ENCODE peak calls at places on chromosome 2, in nine cellular contexts. One of them, this sample, is unnamed.

GRCh38 chr2:225002039-225002655 is 40.1 kb downstream of the DOCK10 start:
- DNase-seq in mucosa of descending colon: no peak
- DNase-seq in progenitor cell of endocrine pancreas: no peak
- DNase-seq in GM10248: peak; percentile 57
- DNase-seq in lower lobe of right lung: no peak
- DNase-seq in kidney: no peak
- DNase-seq in epithelial cell of esophagus: peak; percentile 79
- DNase-seq in GM13977: peak; percentile 33
- DNase-seq in fibroblast of mammary gland: peak; percentile 85
- DNase-seq in this sample: peak; percentile 52

GRCh38 chr2:114814355-114814754 is 371.9 kb downstream of the DPP10 start:
- DNase-seq in fibroblast of mammary gland: no peak
- DNase-seq in epithelial cell of esophagus: no peak
- DNase-seq in GM10248: no peak
- DNase-seq in GM13977: no peak
- DNase-seq in kidney: no peak
- DNase-seq in lower lobe of right lung: no peak
- DNase-seq in progenitor cell of endocrine pancreas: no peak
- DNase-seq in mucosa of descending colon: no peak
- DNase-seq in this sample: no peak

GRCh38 chr2:168705534-168706470 is 96.6 kb upstream of the NOSTRIN start:
- DNase-seq in lower lobe of right lung: no peak
- DNase-seq in fibroblast of mammary gland: peak; percentile 54
- DNase-seq in kidney: no peak
- DNase-seq in epithelial cell of esophagus: peak; percentile 20
- DNase-seq in progenitor cell of endocrine pancreas: no peak
- DNase-seq in mucosa of descending colon: no peak
- DNase-seq in GM10248: no peak
- DNase-seq in GM13977: no peak
- DNase-seq in this sample: no peak

GRCh38 chr2:41881249-41881648 is 166.6 kb upstream of the PKDCC start:
- DNase-seq in GM10248: no peak
- DNase-seq in kidney: no peak
- DNase-seq in lower lobe of right lung: no peak
- DNase-seq in mucosa of descending colon: no peak
- DNase-seq in GM13977: no peak
- DNase-seq in epithelial cell of esophagus: no peak
- DNase-seq in progenitor cell of endocrine pancreas: no peak
- DNase-seq in fibroblast of mammary gland: peak; percentile 67
- DNase-seq in this sample: no peak

GRCh38 chr2:98518106-98518505 is 73.4 kb downstream of the INPP4A start:
- DNase-seq in lower lobe of right lung: no peak
- DNase-seq in mucosa of descending colon: no peak
- DNase-seq in epithelial cell of esophagus: peak; percentile 24
- DNase-seq in fibroblast of mammary gland: peak; percentile 33
- DNase-seq in kidney: no peak
- DNase-seq in GM13977: peak; percentile 61
- DNase-seq in progenitor cell of endocrine pancreas: no peak
- DNase-seq in GM10248: peak; percentile 59
- DNase-seq in this sample: peak; percentile 26

GRCh38 chr2:236164983-236165301 is 3.2 kb downstream of the GBX2 start:
- DNase-seq in GM13977: no peak
- DNase-seq in GM10248: no peak
- DNase-seq in lower lobe of right lung: no peak
- DNase-seq in progenitor cell of endocrine pancreas: no peak
- DNase-seq in kidney: no peak
- DNase-seq in epithelial cell of esophagus: no peak
- DNase-seq in mucosa of descending colon: no peak
- DNase-seq in fibroblast of mammary gland: no peak
- DNase-seq in this sample: no peak

GRCh38 chr2:16330571-16331351 is 334.9 kb downstream of the CYRIA start:
- DNase-seq in progenitor cell of endocrine pancreas: peak; percentile 22
- DNase-seq in GM10248: no peak
- DNase-seq in kidney: no peak
- DNase-seq in GM13977: no peak
- DNase-seq in epithelial cell of esophagus: no peak
- DNase-seq in mucosa of descending colon: no peak
- DNase-seq in lower lobe of right lung: no peak
- DNase-seq in fibroblast of mammary gland: no peak
- DNase-seq in this sample: no peak

GRCh38 chr2:237475704-237476107 is 11.3 kb upstream of the MLPH start:
- DNase-seq in mucosa of descending colon: no peak
- DNase-seq in kidney: no peak
- DNase-seq in lower lobe of right lung: peak; percentile 79
- DNase-seq in GM13977: no peak
- DNase-seq in fibroblast of mammary gland: peak; percentile 79
- DNase-seq in progenitor cell of endocrine pancreas: no peak
- DNase-seq in GM10248: no peak
- DNase-seq in epithelial cell of esophagus: peak; percentile 70
- DNase-seq in this sample: no peak

GRCh38 chr2:240593703-240594451 is 7.3 kb downstream of the CAPN10 start:
- DNase-seq in progenitor cell of endocrine pancreas: no peak
- DNase-seq in GM10248: no peak
- DNase-seq in epithelial cell of esophagus: no peak
- DNase-seq in fibroblast of mammary gland: no peak
- DNase-seq in GM13977: no peak
- DNase-seq in lower lobe of right lung: peak; percentile 35
- DNase-seq in kidney: peak; percentile 70
- DNase-seq in mucosa of descending colon: peak; percentile 45
- DNase-seq in this sample: no peak

GRCh38 chr2:70340921-70341765 is 39.3 kb upstream of the FAM136A start:
- DNase-seq in lower lobe of right lung: no peak
- DNase-seq in kidney: no peak
- DNase-seq in mucosa of descending colon: no peak
- DNase-seq in GM10248: peak; percentile 60
- DNase-seq in fibroblast of mammary gland: peak; percentile 43
- DNase-seq in epithelial cell of esophagus: peak; percentile 78
- DNase-seq in GM13977: peak; percentile 64
- DNase-seq in progenitor cell of endocrine pancreas: peak; percentile 32
- DNase-seq in this sample: peak; percentile 51

GRCh38 chr2:16148632-16149348 is 208.4 kb downstream of the MYCN start:
- DNase-seq in GM13977: no peak
- DNase-seq in GM10248: no peak
- DNase-seq in kidney: no peak
- DNase-seq in progenitor cell of endocrine pancreas: no peak
- DNase-seq in mucosa of descending colon: no peak
- DNase-seq in fibroblast of mammary gland: no peak
- DNase-seq in epithelial cell of esophagus: no peak
- DNase-seq in lower lobe of right lung: no peak
- DNase-seq in this sample: no peak

GRCh38 chr2:158845869-158846268 is 50.8 kb downstream of the DAPL1 start:
- DNase-seq in mucosa of descending colon: no peak
- DNase-seq in fibroblast of mammary gland: peak; percentile 58
- DNase-seq in kidney: no peak
- DNase-seq in GM13977: no peak
- DNase-seq in lower lobe of right lung: no peak
- DNase-seq in GM10248: no peak
- DNase-seq in progenitor cell of endocrine pancreas: no peak
- DNase-seq in epithelial cell of esophagus: peak; percentile 52
- DNase-seq in this sample: no peak

GRCh38 chr2:133959066-133959465 is 294.8 kb upstream of the MGAT5 start:
- DNase-seq in kidney: no peak
- DNase-seq in mucosa of descending colon: no peak
- DNase-seq in fibroblast of mammary gland: no peak
- DNase-seq in GM10248: no peak
- DNase-seq in progenitor cell of endocrine pancreas: no peak
- DNase-seq in lower lobe of right lung: no peak
- DNase-seq in GM13977: no peak
- DNase-seq in epithelial cell of esophagus: no peak
- DNase-seq in this sample: no peak
- TF ChIP-seq CTCF in kidney: no peak
- TF ChIP-seq CTCF in mucosa of descending colon: no peak
- TF ChIP-seq CTCF in fibroblast of mammary gland: no peak
- TF ChIP-seq CTCF in GM10248: no peak
- TF ChIP-seq CTCF in progenitor cell of endocrine pancreas: no peak
- TF ChIP-seq CTCF in lower lobe of right lung: no peak
- TF ChIP-seq CTCF in GM13977: no peak
- TF ChIP-seq CTCF in epithelial cell of esophagus: no peak
- TF ChIP-seq CTCF in this sample: no peak

GRCh38 chr2:239526666-239527415 is 126.0 kb upstream of the HDAC4 start:
- DNase-seq in lower lobe of right lung: peak; percentile 35
- DNase-seq in GM13977: no peak
- DNase-seq in epithelial cell of esophagus: no peak
- DNase-seq in progenitor cell of endocrine pancreas: no peak
- DNase-seq in fibroblast of mammary gland: no peak
- DNase-seq in kidney: peak; percentile 63
- DNase-seq in GM10248: no peak
- DNase-seq in mucosa of descending colon: no peak
- DNase-seq in this sample: no peak

GRCh38 chr2:239529313-239530015 is 128.6 kb upstream of the HDAC4 start:
- DNase-seq in mucosa of descending colon: no peak
- DNase-seq in progenitor cell of endocrine pancreas: no peak
- DNase-seq in GM10248: no peak
- DNase-seq in epithelial cell of esophagus: no peak
- DNase-seq in lower lobe of right lung: peak; percentile 30
- DNase-seq in GM13977: no peak
- DNase-seq in fibroblast of mammary gland: no peak
- DNase-seq in kidney: peak; percentile 45
- DNase-seq in this sample: no peak

GRCh38 chr2:239526038-239526437 is 125.2 kb upstream of the HDAC4 start:
- DNase-seq in GM13977: no peak
- DNase-seq in kidney: peak; percentile 35
- DNase-seq in lower lobe of right lung: peak; percentile 31
- DNase-seq in mucosa of descending colon: no peak
- DNase-seq in GM10248: no peak
- DNase-seq in fibroblast of mammary gland: no peak
- DNase-seq in progenitor cell of endocrine pancreas: no peak
- DNase-seq in epithelial cell of esophagus: no peak
- DNase-seq in this sample: no peak

GRCh38 chr2:239528883-239529282 is 128.1 kb upstream of the HDAC4 start:
- DNase-seq in mucosa of descending colon: no peak
- DNase-seq in lower lobe of right lung: peak; percentile 15
- DNase-seq in kidney: peak; percentile 64
- DNase-seq in GM13977: no peak
- DNase-seq in epithelial cell of esophagus: no peak
- DNase-seq in fibroblast of mammary gland: no peak
- DNase-seq in GM10248: no peak
- DNase-seq in progenitor cell of endocrine pancreas: no peak
- DNase-seq in this sample: no peak

DNA sequence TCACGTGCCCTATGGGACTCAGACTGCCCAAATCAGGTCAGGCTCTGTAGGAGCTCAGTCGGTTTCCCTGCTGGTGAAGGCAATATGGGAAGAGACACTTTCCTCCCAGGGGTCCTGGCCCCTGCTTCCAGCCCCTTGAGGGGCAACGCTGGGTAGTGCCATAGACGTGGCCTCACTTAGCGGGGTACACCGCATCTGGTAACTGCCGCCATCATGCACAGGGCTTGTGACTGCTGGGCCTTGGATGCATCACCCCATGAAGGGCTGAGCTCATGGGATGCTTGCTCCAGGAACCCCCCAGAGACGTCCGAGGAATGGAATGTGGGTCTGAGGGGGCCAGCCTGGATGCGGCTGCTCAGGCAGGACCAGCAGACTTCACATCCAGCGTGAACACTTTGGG is 127.3 kb upstream of the HDAC4 start:
- DNase-seq in kidney: peak; percentile 32
- DNase-seq in fibroblast of mammary gland: no peak
- DNase-seq in mucosa of descending colon: no peak
- DNase-seq in epithelial cell of esophagus: no peak
- DNase-seq in GM10248: no peak
- DNase-seq in GM13977: no peak
- DNase-seq in lower lobe of right lung: peak; percentile 24
- DNase-seq in progenitor cell of endocrine pancreas: no peak
- DNase-seq in this sample: no peak
- TF ChIP-seq CTCF in kidney: no peak
- TF ChIP-seq CTCF in fibroblast of mammary gland: no peak
- TF ChIP-seq CTCF in mucosa of descending colon: no peak
- TF ChIP-seq CTCF in epithelial cell of esophagus: no peak
- TF ChIP-seq CTCF in GM10248: no peak
- TF ChIP-seq CTCF in GM13977: no peak
- TF ChIP-seq CTCF in lower lobe of right lung: no peak
- TF ChIP-seq CTCF in progenitor cell of endocrine pancreas: no peak
- TF ChIP-seq CTCF in this sample: no peak

GRCh38 chr2:170770008-170770303 is 222 bp upstream of the ERICH2 start:
- DNase-seq in GM10248: no peak
- DNase-seq in progenitor cell of endocrine pancreas: no peak
- DNase-seq in GM13977: no peak
- DNase-seq in kidney: no peak
- DNase-seq in lower lobe of right lung: no peak
- DNase-seq in fibroblast of mammary gland: no peak
- DNase-seq in mucosa of descending colon: no peak
- DNase-seq in epithelial cell of esophagus: no peak
- DNase-seq in this sample: no peak

GRCh38 chr2:170774074-170774473 is 3.9 kb downstream of the ERICH2 start:
- DNase-seq in epithelial cell of esophagus: no peak
- DNase-seq in progenitor cell of endocrine pancreas: no peak
- DNase-seq in fibroblast of mammary gland: no peak
- DNase-seq in GM13977: no peak
- DNase-seq in mucosa of descending colon: no peak
- DNase-seq in GM10248: no peak
- DNase-seq in lower lobe of right lung: no peak
- DNase-seq in kidney: no peak
- DNase-seq in this sample: no peak

GRCh38 chr2:170772295-170772694 is 2.1 kb downstream of the ERICH2 start:
- DNase-seq in GM13977: no peak
- DNase-seq in lower lobe of right lung: no peak
- DNase-seq in kidney: no peak
- DNase-seq in epithelial cell of esophagus: no peak
- DNase-seq in GM10248: no peak
- DNase-seq in fibroblast of mammary gland: no peak
- DNase-seq in mucosa of descending colon: no peak
- DNase-seq in progenitor cell of endocrine pancreas: no peak
- DNase-seq in this sample: no peak

GRCh38 chr2:170770304-170771048 is at the start of gene ERICH2:
- DNase-seq in mucosa of descending colon: peak; percentile 89
- DNase-seq in progenitor cell of endocrine pancreas: peak; percentile 65
- DNase-seq in epithelial cell of esophagus: peak; percentile 86
- DNase-seq in GM10248: peak; percentile 92
- DNase-seq in GM13977: peak; percentile 93
- DNase-seq in lower lobe of right lung: peak; percentile 87
- DNase-seq in kidney: peak; percentile 92
- DNase-seq in fibroblast of mammary gland: peak; percentile 50
- DNase-seq in this sample: peak; percentile 79

GRCh38 chr2:170771049-170771937 is 1.1 kb downstream of the ERICH2 start:
- DNase-seq in lower lobe of right lung: no peak
- DNase-seq in epithelial cell of esophagus: peak; percentile 18
- DNase-seq in kidney: no peak
- DNase-seq in mucosa of descending colon: no peak
- DNase-seq in fibroblast of mammary gland: peak; percentile 12
- DNase-seq in GM13977: peak; percentile 15
- DNase-seq in GM10248: no peak
- DNase-seq in progenitor cell of endocrine pancreas: no peak
- DNase-seq in this sample: peak; percentile 53
- TF ChIP-seq CTCF in lower lobe of right lung: no peak
- TF ChIP-seq CTCF in epithelial cell of esophagus: no peak
- TF ChIP-seq CTCF in kidney: no peak
- TF ChIP-seq CTCF in mucosa of descending colon: no peak
- TF ChIP-seq CTCF in fibroblast of mammary gland: no peak
- TF ChIP-seq CTCF in GM13977: no peak
- TF ChIP-seq CTCF in GM10248: no peak
- TF ChIP-seq CTCF in progenitor cell of endocrine pancreas: no peak
- TF ChIP-seq CTCF in this sample: no peak

DNA sequence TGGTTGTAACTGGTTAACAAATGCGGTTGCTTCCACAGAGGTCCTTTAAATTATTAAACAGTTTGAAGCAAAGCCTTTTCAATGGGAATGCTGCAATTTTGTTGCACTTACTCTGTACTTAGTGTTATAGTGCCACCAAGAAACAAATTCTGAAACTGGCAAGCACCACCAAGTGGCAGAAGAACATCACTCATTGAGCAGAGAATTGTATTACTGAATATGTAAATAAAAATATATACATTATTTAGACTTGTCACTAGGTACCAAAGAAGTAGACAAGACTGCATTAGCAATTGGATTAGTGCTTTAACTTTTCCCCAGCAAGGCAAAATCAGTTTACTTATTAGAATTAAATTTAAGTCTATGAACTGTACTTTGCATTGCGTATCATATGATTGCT is 2.7 kb upstream of the TMEFF2 start:
- DNase-seq in GM13977: peak; percentile 14
- DNase-seq in fibroblast of mammary gland: peak; percentile 33
- DNase-seq in progenitor cell of endocrine pancreas: no peak
- DNase-seq in lower lobe of right lung: no peak
- DNase-seq in GM10248: no peak
- DNase-seq in kidney: no peak
- DNase-seq in mucosa of descending colon: no peak
- DNase-seq in epithelial cell of esophagus: peak; percentile 9
- DNase-seq in this sample: no peak
- TF ChIP-seq CTCF in GM13977: no peak
- TF ChIP-seq CTCF in fibroblast of mammary gland: peak; percentile 31
- TF ChIP-seq CTCF in progenitor cell of endocrine pancreas: no peak
- TF ChIP-seq CTCF in lower lobe of right lung: no peak
- TF ChIP-seq CTCF in GM10248: no peak
- TF ChIP-seq CTCF in kidney: no peak
- TF ChIP-seq CTCF in mucosa of descending colon: no peak
- TF ChIP-seq CTCF in epithelial cell of esophagus: peak; percentile 35
- TF ChIP-seq CTCF in this sample: no peak